ENCODE peak calls at places on chromosomes 5 and 9, in ten cellular contexts. I, K, E, J, M, T, X, L, W and P are unnamed samples.

GRCh38 chr9:131203438-131204219 is 72.7 kb downstream of the FAM78A start:
- DNase-seq in W (no peak), E (peak), I (no peak), L (no peak), K (no peak), M (peak), X (no peak), J (no peak), T (no peak), P (no peak)

GRCh38 chr5:61402970-61403369 is 70.9 kb downstream of the ZSWIM6 start:
- DNase-seq in X (no peak), L (peak), E (no peak), M (no peak), K (no peak), J (no peak), W (no peak), T (no peak), I (no peak), P (no peak)

GRCh38 chr5:89168766-89169165 is 285.8 kb upstream of the MEF2C start:
- DNase-seq in I (no peak), W (no peak), M (no peak), L (no peak), E (no peak), X (no peak), J (no peak), K (no peak), T (no peak), P (no peak)

GRCh38 chr9:138105561-138106505 is 228.3 kb downstream of the CACNA1B start:
- DNase-seq in I (no peak), T (no peak), K (peak), W (peak), M (no peak), E (no peak), L (no peak), J (peak), X (no peak), P (no peak)

GRCh38 chr5:9545959-9546851 is at the start of gene SEMA5A:
- DNase-seq in L (peak), X (peak), K (peak), J (peak), M (peak), I (peak), W (peak), T (peak), E (no peak), P (peak)

GRCh38 chr9:118586978-118587377 is 782.3 kb downstream of the BRINP1 start:
- DNase-seq in I (no peak), E (no peak), M (no peak), L (no peak), J (no peak), X (no peak), T (no peak), K (no peak), W (no peak), P (no peak)

GRCh38 chr5:177434437-177434836 is 8.0 kb downstream of the GRK6 start:
- DNase-seq in X (no peak), M (no peak), I (no peak), W (no peak), T (no peak), J (no peak), L (no peak), K (no peak), E (no peak), P (no peak)

GRCh38 chr9:124309665-124310064 is 51.9 kb downstream of the NEK6 start:
- DNase-seq in E (no peak), J (no peak), L (peak), X (peak), M (peak), T (peak), W (no peak), I (no peak), K (no peak), P (no peak)

GRCh38 chr5:134125195-134126015 is 10.9 kb downstream of the TCF7 start:
- DNase-seq in K (peak), E (no peak), M (no peak), W (no peak), T (peak), X (peak), I (peak), L (peak), J (no peak), P (no peak)

GRCh38 chr5:110268985-110269384 is 457.5 kb downstream of the TMEM232 start:
- DNase-seq in M (peak), T (no peak), E (no peak), K (no peak), J (no peak), L (no peak), X (no peak), W (no peak), I (no peak), P (no peak)

GRCh38 chr5:51226420-51226735 is 156.9 kb upstream of the ISL1 start:
- DNase-seq in I (peak), K (no peak), E (no peak), T (no peak), J (no peak), M (peak), X (no peak), W (no peak), L (no peak), P (no peak)

GRCh38 chr9:127779136-127779981 is 893 bp upstream of the SH2D3C start:
- DNase-seq in X (no peak), K (peak), L (no peak), W (no peak), I (no peak), M (peak), T (no peak), E (peak), J (no peak), P (no peak)

GRCh38 chr5:84430863-84431663 is 46.4 kb upstream of the EDIL3 start:
- DNase-seq in J (no peak), X (no peak), I (no peak), T (no peak), E (no peak), W (no peak), L (peak), M (no peak), K (no peak), P (no peak)

GRCh38 chr5:17802256-17802655 is 168.0 kb downstream of the TAF11L14 start:
- DNase-seq in I (no peak), T (no peak), K (no peak), M (peak), J (no peak), W (no peak), L (no peak), E (no peak), X (peak), P (no peak)

GRCh38 chr9:70133253-70134208 is 89.9 kb downstream of the MAMDC2 start:
- DNase-seq in M (no peak), I (no peak), X (no peak), E (no peak), L (peak), T (no peak), J (no peak), W (no peak), K (peak), P (peak)

GRCh38 chr9:87824216-87824875 is 58.3 kb upstream of the SPATA31E1 start:
- DNase-seq in K (no peak), L (no peak), X (no peak), I (no peak), W (no peak), M (peak), T (no peak), J (no peak), E (no peak), P (no peak)

GRCh38 chr5:60993875-60994571 is 49.0 kb downstream of the NDUFAF2 start:
- DNase-seq in E (no peak), I (no peak), J (no peak), T (no peak), X (no peak), L (no peak), K (no peak), M (no peak), W (no peak), P (no peak)

GRCh38 chr9:68433629-68434028 is 77.2 kb downstream of the PGM5 start:
- DNase-seq in K (no peak), I (no peak), J (no peak), X (no peak), W (no peak), L (no peak), E (no peak), T (no peak), M (no peak), P (no peak)

GRCh38 chr9:91915524-91916266 is 34.3 kb downstream of the ROR2 start:
- DNase-seq in K (no peak), X (no peak), M (peak), J (no peak), I (no peak), T (no peak), L (no peak), W (peak), E (no peak), P (no peak)

GRCh38 chr5:142320427-142320732 is 4.4 kb downstream of the SPRY4 start:
- DNase-seq in M (no peak), L (no peak), W (no peak), J (no peak), E (no peak), I (no peak), T (no peak), X (no peak), K (no peak), P (peak)

GRCh38 chr5:53008751-53009150 is 19.6 kb downstream of the ITGA2 start:
- DNase-seq in X (peak), W (no peak), I (no peak), M (no peak), T (no peak), J (no peak), L (peak), E (no peak), K (no peak), P (no peak)

GRCh38 chr9:120877276-120878034 is 467 bp upstream of the PHF19 start:
- DNase-seq in M (peak), L (peak), I (peak), K (peak), T (peak), W (peak), E (peak), J (peak), X (peak), P (peak)

DNA sequence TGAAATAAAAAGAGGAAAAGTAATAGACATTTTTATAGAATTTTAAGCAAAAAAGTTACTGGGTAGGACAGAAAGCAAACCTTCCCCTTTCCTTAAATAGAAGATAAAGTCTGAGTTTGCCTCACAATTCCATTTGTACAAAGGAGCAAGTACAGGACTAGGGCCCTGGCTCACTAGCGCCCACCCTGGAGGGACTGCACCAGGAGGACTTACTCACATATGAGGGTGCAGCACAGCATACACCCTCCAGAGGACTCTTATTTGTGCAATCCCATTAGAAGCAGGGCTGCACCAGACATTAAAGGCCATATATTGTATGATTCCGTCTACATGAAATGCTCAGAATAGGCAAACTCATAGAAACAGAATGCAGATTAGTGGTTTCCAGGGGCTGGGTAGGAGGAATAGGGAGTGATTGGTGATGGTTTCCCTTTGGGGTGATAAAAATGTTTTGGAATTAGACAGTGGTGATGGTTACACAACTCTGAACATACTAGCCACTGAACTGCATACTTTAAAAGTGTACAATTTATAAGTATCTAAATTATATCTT is 4.5 kb downstream of the REEP5 start:
- DNase-seq in J (no peak), W (no peak), L (peak), E (peak), T (no peak), I (no peak), M (peak), X (peak), K (peak), P (peak)
- TF ChIP-seq CTCF in J (peak), W (no peak), L (peak), E (peak), T (no peak), I (no peak), M (peak), X (peak), K (peak), P (peak)

GRCh38 chr9:112545237-112545636 is 58.6 kb downstream of the KIAA1958 start:
- DNase-seq in I (no peak), J (no peak), K (no peak), E (no peak), T (no peak), L (no peak), X (no peak), W (no peak), M (no peak), P (no peak)

GRCh38 chr9:112550531-112550930 is 63.9 kb downstream of the KIAA1958 start:
- DNase-seq in K (no peak), L (no peak), X (no peak), T (no peak), E (no peak), W (no peak), J (no peak), I (no peak), M (no peak), P (no peak)

GRCh38 chr9:112548836-112549235 is 62.2 kb downstream of the KIAA1958 start:
- DNase-seq in T (no peak), X (no peak), M (no peak), E (no peak), L (no peak), K (no peak), J (no peak), W (no peak), I (no peak), P (no peak)

GRCh38 chr9:112546149-112547012 is 59.8 kb downstream of the KIAA1958 start:
- DNase-seq in L (no peak), E (no peak), X (peak), J (no peak), M (no peak), T (no peak), W (no peak), K (no peak), I (no peak), P (no peak)

DNA sequence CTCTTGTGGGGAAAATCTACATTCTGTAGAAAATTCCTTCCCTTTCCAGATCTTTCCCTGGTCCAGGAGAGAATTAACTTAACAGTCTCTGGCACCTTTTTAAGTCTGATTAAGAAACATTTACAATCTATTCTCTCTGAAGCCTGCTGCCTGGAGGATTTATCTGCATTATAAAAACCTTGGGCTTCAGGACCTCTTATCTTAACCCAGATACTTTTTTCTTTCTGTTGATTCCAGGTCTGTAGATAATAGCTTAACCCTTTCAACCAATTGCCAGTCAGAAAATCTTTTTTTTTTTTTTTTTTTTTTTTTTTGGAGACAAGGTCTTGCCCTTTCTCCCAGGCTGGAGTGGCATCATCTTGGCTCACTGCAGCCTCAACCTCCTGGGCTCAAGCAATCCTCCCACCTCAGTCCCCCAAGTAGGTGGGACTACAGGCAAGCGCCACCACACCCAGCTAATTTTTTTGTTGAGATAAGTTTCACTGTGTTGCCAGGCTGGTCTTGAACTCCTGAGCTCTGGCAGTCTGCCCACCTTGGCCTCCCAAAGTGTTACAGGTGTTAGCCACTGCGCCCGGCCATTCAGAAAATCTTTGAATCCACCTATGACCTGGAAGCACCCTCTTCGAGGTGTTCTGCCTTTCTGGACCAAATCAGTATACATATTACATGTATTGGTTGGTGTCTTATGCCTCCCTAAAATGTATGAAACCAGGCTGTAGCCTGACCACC is 61.2 kb downstream of the KIAA1958 start:
- DNase-seq in L (no peak), X (no peak), K (no peak), E (no peak), J (no peak), I (peak), T (no peak), M (no peak), W (no peak), P (no peak)
- H3K4me3 ChIP-seq in L (no peak), X (no peak), K (no peak), E (no peak), J (no peak), I (no peak), T (no peak), M (peak), W (no peak), P (no peak)

DNA sequence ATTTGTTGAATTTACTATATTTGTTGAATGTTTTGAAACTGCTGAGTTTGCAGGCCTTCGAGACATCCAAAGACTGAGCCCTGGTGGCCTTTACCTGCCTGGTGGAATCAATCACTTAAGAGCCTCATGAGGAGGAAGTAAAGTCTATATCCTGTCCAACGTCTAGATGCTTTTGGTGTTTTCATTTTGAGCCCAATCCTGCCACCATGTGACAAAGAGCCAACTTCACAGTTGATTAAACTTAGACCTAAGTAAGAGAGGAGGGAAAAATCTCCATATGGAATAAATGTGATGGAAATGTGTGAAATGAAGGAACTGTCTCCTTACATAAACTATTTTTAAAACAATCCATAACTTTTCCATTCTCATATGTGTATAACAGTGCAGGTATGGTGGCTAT is 220.1 kb downstream of the PRR16 start:
- DNase-seq in T (no peak), J (no peak), W (no peak), I (no peak), X (peak), M (no peak), E (no peak), K (no peak), L (peak), P (peak)
- TF ChIP-seq CTCF in T (no peak), J (no peak), W (no peak), I (no peak), X (no peak), M (no peak), E (no peak), K (peak), L (peak), P (no peak)

GRCh38 chr9:4226331-4227250 is 73.3 kb downstream of the GLIS3 start:
- DNase-seq in X (no peak), W (no peak), J (no peak), L (no peak), T (no peak), E (no peak), I (no peak), M (no peak), K (no peak), P (no peak)

GRCh38 chr9:4225291-4226119 is 74.4 kb downstream of the GLIS3 start:
- DNase-seq in M (no peak), W (no peak), K (no peak), T (no peak), J (no peak), I (no peak), E (no peak), L (peak), X (peak), P (no peak)

GRCh38 chr9:4228142-4228541 is 71.7 kb downstream of the GLIS3 start:
- DNase-seq in X (no peak), L (no peak), M (no peak), E (no peak), K (no peak), J (no peak), W (no peak), T (no peak), I (no peak), P (no peak)

GRCh38 chr9:4229252-4229651 is 70.6 kb downstream of the GLIS3 start:
- DNase-seq in J (no peak), I (no peak), W (no peak), T (no peak), M (no peak), K (no peak), E (no peak), L (no peak), X (no peak), P (no peak)

GRCh38 chr9:4228606-4229005 is 71.3 kb downstream of the GLIS3 start:
- DNase-seq in K (peak), M (no peak), E (no peak), I (no peak), J (no peak), L (peak), T (no peak), W (no peak), X (peak), P (no peak)
- H3K4me3 ChIP-seq in K (no peak), M (no peak), E (no peak), I (no peak), J (no peak), L (no peak), T (no peak), W (no peak), X (no peak), P (no peak)

GRCh38 chr9:114539718-114540410 is 34.6 kb upstream of the WHRN start:
- DNase-seq in X (no peak), T (no peak), K (no peak), E (peak), L (no peak), M (no peak), J (no peak), W (peak), I (no peak), P (no peak)

GRCh38 chr9:114532561-114533237 is 27.4 kb upstream of the WHRN start:
- DNase-seq in K (no peak), T (no peak), M (no peak), E (no peak), X (no peak), W (no peak), L (no peak), J (no peak), I (no peak), P (no peak)

GRCh38 chr9:114538241-114538640 is 33.0 kb upstream of the WHRN start:
- DNase-seq in L (no peak), I (peak), W (no peak), M (peak), T (no peak), J (no peak), X (no peak), K (no peak), E (peak), P (peak)
- TF ChIP-seq CTCF in L (no peak), I (no peak), W (no peak), M (peak), T (no peak), J (no peak), X (no peak), K (peak), E (peak), P (peak)

GRCh38 chr5:120450910-120451309 is 13.2 kb upstream of the PRR16 start:
- DNase-seq in T (no peak), L (no peak), J (peak), W (no peak), I (no peak), K (no peak), E (no peak), X (no peak), M (no peak), P (no peak)

GRCh38 chr5:120451445-120451844 is 12.7 kb upstream of the PRR16 start:
- DNase-seq in X (no peak), M (no peak), W (no peak), J (peak), I (no peak), K (no peak), T (no peak), E (no peak), L (no peak), P (no peak)

GRCh38 chr5:120457839-120458507 is 6.1 kb upstream of the PRR16 start:
- DNase-seq in T (peak), I (peak), L (peak), K (no peak), J (peak), E (peak), M (peak), W (peak), X (peak), P (peak)

GRCh38 chr5:120452471-120452870 is 11.6 kb upstream of the PRR16 start:
- DNase-seq in J (no peak), T (no peak), E (no peak), X (no peak), I (no peak), L (no peak), W (no peak), K (no peak), M (no peak), P (no peak)

DNA sequence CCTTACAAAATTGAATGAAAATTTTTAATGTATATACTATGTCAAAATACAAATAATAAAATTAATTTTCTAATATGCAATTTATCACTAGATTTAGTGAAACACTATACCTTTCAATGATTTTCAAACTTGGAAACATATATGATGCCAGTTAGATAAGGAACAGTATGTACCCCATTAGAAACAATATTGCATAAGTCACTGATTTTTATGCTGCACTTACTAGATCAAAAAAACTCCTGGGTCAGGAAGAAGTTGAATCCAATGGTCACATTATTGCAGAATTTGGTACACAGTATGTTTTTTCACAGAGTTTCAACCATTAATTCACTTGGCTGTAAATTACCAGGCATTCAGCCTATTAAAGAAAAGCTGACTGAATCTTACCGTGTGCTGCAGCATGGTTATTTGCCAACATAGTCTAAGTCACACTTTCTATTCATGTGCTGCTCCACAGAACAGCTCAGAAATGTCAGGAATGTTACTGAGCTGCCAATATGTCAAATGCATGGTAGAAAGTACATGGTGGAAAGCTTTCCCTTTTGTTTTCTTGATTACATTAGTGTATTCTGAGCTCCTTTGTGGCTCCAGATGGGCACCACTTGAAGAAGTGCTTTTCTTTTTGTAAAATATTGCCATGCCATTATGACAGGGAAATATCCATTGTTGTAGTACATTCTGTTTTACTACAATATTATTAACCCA is 9.9 kb upstream of the PRR16 start:
- DNase-seq in K (no peak), W (no peak), J (no peak), T (no peak), L (peak), I (no peak), X (peak), M (no peak), E (no peak), P (no peak)
- H3K4me3 ChIP-seq in K (no peak), W (no peak), J (no peak), T (no peak), L (no peak), I (no peak), X (no peak), M (no peak), E (no peak), P (no peak)